ENCODE peak calls at places on chromosomes 7 and 10, in ten cellular contexts. One of them, this sample, is unnamed.

GRCh38 chr10:22560391-22561239 is 153.8 kb downstream of the PIP4K2A start:
- DNase-seq in thoracic aorta: no peak
- DNase-seq in H9: no peak
- DNase-seq in caudate nucleus: no peak
- DNase-seq in K562: no peak
- DNase-seq in substantia nigra: no peak
- DNase-seq in uterus: no peak
- DNase-seq in breast epithelium: no peak
- DNase-seq in right lobe of liver: no peak
- DNase-seq in kidney: no peak
- DNase-seq in this sample: no peak

GRCh38 chr7:138618933-138619332 is 82.2 kb downstream of the SVOPL start:
- DNase-seq in H9: no peak
- DNase-seq in caudate nucleus: no peak
- DNase-seq in breast epithelium: no peak
- DNase-seq in kidney: no peak
- DNase-seq in uterus: no peak
- DNase-seq in substantia nigra: no peak
- DNase-seq in K562: no peak
- DNase-seq in right lobe of liver: no peak
- DNase-seq in thoracic aorta: no peak
- DNase-seq in this sample: no peak

GRCh38 chr7:141533149-141533949 is 17.9 kb upstream of the AGK start:
- DNase-seq in uterus: peak; percentile 51
- DNase-seq in breast epithelium: peak; percentile 56
- DNase-seq in thoracic aorta: no peak
- DNase-seq in K562: peak; percentile 83
- DNase-seq in right lobe of liver: peak; percentile 60
- DNase-seq in kidney: no peak
- DNase-seq in substantia nigra: peak; percentile 24
- DNase-seq in caudate nucleus: peak; percentile 18
- DNase-seq in H9: peak; percentile 71
- DNase-seq in this sample: peak; percentile 55

GRCh38 chr7:151251328-151251925 is 2.9 kb upstream of the SMARCD3 start:
- DNase-seq in H9: no peak
- DNase-seq in substantia nigra: no peak
- DNase-seq in caudate nucleus: peak; percentile 71
- DNase-seq in uterus: peak; percentile 70
- DNase-seq in thoracic aorta: no peak
- DNase-seq in breast epithelium: no peak
- DNase-seq in K562: no peak
- DNase-seq in kidney: peak; percentile 88
- DNase-seq in right lobe of liver: no peak
- DNase-seq in this sample: no peak

GRCh38 chr7:55336540-55336939 is 28.6 kb upstream of the LANCL2 start:
- DNase-seq in H9: no peak
- DNase-seq in breast epithelium: no peak
- DNase-seq in thoracic aorta: no peak
- DNase-seq in K562: no peak
- DNase-seq in caudate nucleus: no peak
- DNase-seq in uterus: no peak
- DNase-seq in kidney: no peak
- DNase-seq in substantia nigra: no peak
- DNase-seq in right lobe of liver: no peak
- DNase-seq in this sample: no peak

GRCh38 chr10:21488246-21488953 is 37.1 kb downstream of the SKIDA1 start:
- DNase-seq in kidney: no peak
- DNase-seq in right lobe of liver: no peak
- DNase-seq in H9: no peak
- DNase-seq in K562: no peak
- DNase-seq in breast epithelium: no peak
- DNase-seq in thoracic aorta: no peak
- DNase-seq in substantia nigra: no peak
- DNase-seq in uterus: no peak
- DNase-seq in caudate nucleus: no peak
- DNase-seq in this sample: no peak

GRCh38 chr10:62744136-62744535 is 60.4 kb upstream of the ADO start:
- DNase-seq in right lobe of liver: no peak
- DNase-seq in breast epithelium: no peak
- DNase-seq in uterus: no peak
- DNase-seq in caudate nucleus: no peak
- DNase-seq in H9: no peak
- DNase-seq in kidney: no peak
- DNase-seq in substantia nigra: no peak
- DNase-seq in K562: no peak
- DNase-seq in thoracic aorta: no peak
- DNase-seq in this sample: no peak

GRCh38 chr10:79406683-79407396 is 38.6 kb downstream of the ZCCHC24 start:
- DNase-seq in uterus: peak; percentile 28
- DNase-seq in H9: no peak
- DNase-seq in substantia nigra: no peak
- DNase-seq in kidney: peak; percentile 61
- DNase-seq in thoracic aorta: no peak
- DNase-seq in caudate nucleus: no peak
- DNase-seq in right lobe of liver: peak; percentile 42
- DNase-seq in K562: no peak
- DNase-seq in breast epithelium: peak; percentile 65
- DNase-seq in this sample: no peak

GRCh38 chr7:46545790-46546189 is 624.7 kb upstream of the IGFBP3 start:
- DNase-seq in thoracic aorta: no peak
- DNase-seq in H9: no peak
- DNase-seq in right lobe of liver: no peak
- DNase-seq in breast epithelium: no peak
- DNase-seq in substantia nigra: no peak
- DNase-seq in uterus: no peak
- DNase-seq in K562: no peak
- DNase-seq in caudate nucleus: no peak
- DNase-seq in kidney: no peak
- DNase-seq in this sample: no peak

GRCh38 chr7:45036317-45036716 is 36.3 kb downstream of the CCM2 start:
- DNase-seq in breast epithelium: no peak
- DNase-seq in right lobe of liver: no peak
- DNase-seq in H9: no peak
- DNase-seq in K562: no peak
- DNase-seq in kidney: no peak
- DNase-seq in thoracic aorta: no peak
- DNase-seq in substantia nigra: no peak
- DNase-seq in caudate nucleus: no peak
- DNase-seq in uterus: no peak
- DNase-seq in this sample: no peak

GRCh38 chr10:10165415-10165814 is 852.3 kb upstream of the CELF2 start:
- DNase-seq in uterus: no peak
- DNase-seq in K562: no peak
- DNase-seq in right lobe of liver: no peak
- DNase-seq in caudate nucleus: no peak
- DNase-seq in thoracic aorta: no peak
- DNase-seq in H9: no peak
- DNase-seq in kidney: no peak
- DNase-seq in substantia nigra: no peak
- DNase-seq in breast epithelium: no peak
- DNase-seq in this sample: no peak

GRCh38 chr10:10160821-10161312 is 856.8 kb upstream of the CELF2 start:
- DNase-seq in H9: no peak
- DNase-seq in substantia nigra: no peak
- DNase-seq in caudate nucleus: no peak
- DNase-seq in uterus: no peak
- DNase-seq in thoracic aorta: no peak
- DNase-seq in right lobe of liver: no peak
- DNase-seq in kidney: peak; percentile 58
- DNase-seq in K562: no peak
- DNase-seq in breast epithelium: no peak
- DNase-seq in this sample: no peak

GRCh38 chr10:10164845-10165244 is 852.8 kb upstream of the CELF2 start:
- DNase-seq in thoracic aorta: no peak
- DNase-seq in H9: no peak
- DNase-seq in breast epithelium: no peak
- DNase-seq in K562: no peak
- DNase-seq in right lobe of liver: no peak
- DNase-seq in kidney: no peak
- DNase-seq in substantia nigra: no peak
- DNase-seq in uterus: no peak
- DNase-seq in caudate nucleus: no peak
- DNase-seq in this sample: no peak
- H3K27ac ChIP-seq in thoracic aorta: no peak overlapping the region
- H3K27ac ChIP-seq in H9: peak overlapping the region; percentile 62
- H3K27ac ChIP-seq in breast epithelium: no peak overlapping the region
- H3K27ac ChIP-seq in K562: no peak overlapping the region
- H3K27ac ChIP-seq in right lobe of liver: no peak overlapping the region
- H3K27ac ChIP-seq in kidney: no peak overlapping the region
- H3K27ac ChIP-seq in substantia nigra: no peak overlapping the region
- H3K27ac ChIP-seq in uterus: no peak overlapping the region
- H3K27ac ChIP-seq in caudate nucleus: no peak overlapping the region
- H3K27ac ChIP-seq in this sample: no peak overlapping the region

GRCh38 chr10:34995925-34996324 is 94.2 kb downstream of the CUL2 start:
- DNase-seq in uterus: no peak
- DNase-seq in caudate nucleus: no peak
- DNase-seq in substantia nigra: no peak
- DNase-seq in thoracic aorta: no peak
- DNase-seq in breast epithelium: no peak
- DNase-seq in K562: no peak
- DNase-seq in H9: peak; percentile 64
- DNase-seq in right lobe of liver: no peak
- DNase-seq in kidney: no peak
- DNase-seq in this sample: no peak
- H3K27ac ChIP-seq in uterus: no peak overlapping the region
- H3K27ac ChIP-seq in caudate nucleus: no peak overlapping the region
- H3K27ac ChIP-seq in substantia nigra: no peak overlapping the region
- H3K27ac ChIP-seq in thoracic aorta: no peak overlapping the region
- H3K27ac ChIP-seq in breast epithelium: no peak overlapping the region
- H3K27ac ChIP-seq in K562: no peak overlapping the region
- H3K27ac ChIP-seq in H9: no peak overlapping the region
- H3K27ac ChIP-seq in right lobe of liver: no peak overlapping the region
- H3K27ac ChIP-seq in kidney: no peak overlapping the region
- H3K27ac ChIP-seq in this sample: no peak overlapping the region

GRCh38 chr10:122044045-122044661 is 55.2 kb downstream of the TACC2 start:
- DNase-seq in H9: no peak
- DNase-seq in kidney: no peak
- DNase-seq in thoracic aorta: no peak
- DNase-seq in substantia nigra: no peak
- DNase-seq in K562: no peak
- DNase-seq in right lobe of liver: no peak
- DNase-seq in breast epithelium: no peak
- DNase-seq in uterus: peak; percentile 64
- DNase-seq in caudate nucleus: no peak
- DNase-seq in this sample: no peak

GRCh38 chr10:122040786-122041185 is 51.8 kb downstream of the TACC2 start:
- DNase-seq in kidney: no peak
- DNase-seq in caudate nucleus: no peak
- DNase-seq in right lobe of liver: no peak
- DNase-seq in H9: no peak
- DNase-seq in thoracic aorta: no peak
- DNase-seq in substantia nigra: no peak
- DNase-seq in uterus: no peak
- DNase-seq in K562: no peak
- DNase-seq in breast epithelium: no peak
- DNase-seq in this sample: no peak

GRCh38 chr10:122042836-122043235 is 53.9 kb downstream of the TACC2 start:
- DNase-seq in caudate nucleus: no peak
- DNase-seq in right lobe of liver: no peak
- DNase-seq in substantia nigra: no peak
- DNase-seq in kidney: no peak
- DNase-seq in K562: no peak
- DNase-seq in H9: no peak
- DNase-seq in breast epithelium: no peak
- DNase-seq in thoracic aorta: no peak
- DNase-seq in uterus: no peak
- DNase-seq in this sample: no peak

GRCh38 chr10:122045212-122045611 is 56.2 kb downstream of the TACC2 start:
- DNase-seq in uterus: no peak
- DNase-seq in substantia nigra: no peak
- DNase-seq in H9: no peak
- DNase-seq in thoracic aorta: no peak
- DNase-seq in K562: no peak
- DNase-seq in caudate nucleus: no peak
- DNase-seq in right lobe of liver: no peak
- DNase-seq in breast epithelium: no peak
- DNase-seq in kidney: no peak
- DNase-seq in this sample: no peak

DNA sequence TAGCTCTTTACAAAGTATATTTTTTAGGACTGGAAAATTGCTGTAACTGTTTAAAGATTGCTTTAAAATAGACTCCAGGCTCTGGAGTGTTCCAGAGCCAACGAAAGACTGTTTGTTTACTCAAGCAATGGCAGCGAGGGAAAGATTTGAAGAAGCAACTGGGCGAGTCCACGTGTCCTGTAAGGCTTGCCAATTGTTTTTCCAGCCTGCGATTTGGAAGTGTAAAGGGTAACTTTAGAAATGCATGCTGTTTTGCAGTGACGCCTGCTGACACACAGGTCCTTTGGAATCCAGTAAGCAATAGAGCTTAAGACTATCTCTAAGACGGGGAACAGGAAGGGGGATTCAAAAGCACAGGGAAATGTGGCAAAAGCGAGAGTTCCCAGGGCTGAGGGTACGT is 55.8 kb downstream of the TACC2 start:
- DNase-seq in K562: no peak
- DNase-seq in breast epithelium: no peak
- DNase-seq in thoracic aorta: no peak
- DNase-seq in caudate nucleus: no peak
- DNase-seq in uterus: peak; percentile 39
- DNase-seq in H9: no peak
- DNase-seq in substantia nigra: no peak
- DNase-seq in kidney: no peak
- DNase-seq in right lobe of liver: peak; percentile 28
- DNase-seq in this sample: no peak
- H3K27ac ChIP-seq in K562: no peak overlapping the region
- H3K27ac ChIP-seq in breast epithelium: no peak overlapping the region
- H3K27ac ChIP-seq in thoracic aorta: peak overlapping the region; percentile 49
- H3K27ac ChIP-seq in caudate nucleus: peak overlapping the region; percentile 24
- H3K27ac ChIP-seq in uterus: peak overlapping the region; percentile 48
- H3K27ac ChIP-seq in H9: no peak overlapping the region
- H3K27ac ChIP-seq in substantia nigra: no peak overlapping the region
- H3K27ac ChIP-seq in kidney: no peak overlapping the region
- H3K27ac ChIP-seq in right lobe of liver: no peak overlapping the region
- H3K27ac ChIP-seq in this sample: no peak overlapping the region

DNA sequence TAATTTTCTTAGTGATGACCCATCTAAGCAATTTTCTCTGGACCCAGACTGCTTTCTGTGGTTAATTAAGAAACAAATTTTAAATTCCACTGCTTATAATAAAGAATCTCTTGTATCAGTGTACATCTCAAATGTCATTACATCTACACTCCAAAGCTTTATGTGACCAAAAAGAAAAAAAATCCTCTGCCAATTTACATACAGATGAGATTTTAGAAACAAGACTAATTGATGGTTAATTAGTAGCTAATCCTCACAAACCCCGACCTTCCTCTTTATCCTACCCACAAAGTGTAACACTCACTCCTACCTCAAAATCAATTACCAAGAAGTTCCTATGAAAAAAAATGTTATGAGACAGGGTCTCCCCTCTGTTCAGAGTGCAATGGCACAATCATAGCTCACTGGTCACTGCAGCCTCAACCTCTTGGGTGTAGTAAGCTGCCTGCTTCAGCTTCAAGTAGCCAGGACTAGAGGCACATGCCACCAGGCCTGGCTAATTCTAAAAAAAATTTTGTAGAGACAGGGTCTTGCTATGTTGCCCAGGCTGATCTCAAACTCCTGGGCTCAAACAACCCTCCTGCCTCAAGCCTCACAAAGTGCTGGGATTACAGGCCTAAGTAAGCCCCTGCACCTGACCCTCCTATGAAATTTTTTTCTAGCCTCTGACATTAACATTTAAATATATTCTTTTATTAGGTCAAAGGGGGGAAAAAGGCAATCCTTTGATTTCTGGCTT is 14.8 kb downstream of the KIF5B start:
- DNase-seq in uterus: no peak
- DNase-seq in caudate nucleus: no peak
- DNase-seq in thoracic aorta: no peak
- DNase-seq in H9: no peak
- DNase-seq in substantia nigra: no peak
- DNase-seq in breast epithelium: no peak
- DNase-seq in right lobe of liver: no peak
- DNase-seq in K562: no peak
- DNase-seq in kidney: no peak
- DNase-seq in this sample: no peak
- H3K27ac ChIP-seq in uterus: no peak overlapping the region
- H3K27ac ChIP-seq in caudate nucleus: no peak overlapping the region
- H3K27ac ChIP-seq in thoracic aorta: no peak overlapping the region
- H3K27ac ChIP-seq in H9: no peak overlapping the region
- H3K27ac ChIP-seq in substantia nigra: no peak overlapping the region
- H3K27ac ChIP-seq in breast epithelium: peak overlapping the region; percentile 17
- H3K27ac ChIP-seq in right lobe of liver: no peak overlapping the region
- H3K27ac ChIP-seq in K562: no peak overlapping the region
- H3K27ac ChIP-seq in kidney: no peak overlapping the region
- H3K27ac ChIP-seq in this sample: no peak overlapping the region